ENCODE peak calls at places on chromosome 3, in nine cellular contexts. M is putamen; I is amniotic stem cell; O is iPS DF 6.9; E is stimulated activated CD8-positive, alpha-beta memory T cell treated with anti-CD3 and anti-CD28 coated beads, Interleukin-15, amount 100 ng/mL, for 1 hour; Y is omental fat pad; K is iPS DF 19.7; A is NCI-H774; U is sigmoid colon. B is an unnamed sample.
A peak's percentile ranks its signal among the peaks of the same experiment; 100 is the strongest.

GRCh38 chr3:133815386-133815785 is 9.8 kb downstream of the SRPRB start:
- DNase-seq in I (no peak), K (no peak), E (no peak), A (no peak), Y (no peak), O (no peak), M (no peak), U (no peak), B (peak; percentile 3)

GRCh38 chr3:177589921-177590336 is 392.6 kb upstream of the TBL1XR1 start:
- DNase-seq in I (no peak), A (peak; percentile 50), O (no peak), E (no peak), Y (no peak), K (no peak), U (no peak), M (no peak), B (no peak)

GRCh38 chr3:123397921-123398785 is 50.7 kb downstream of the ADCY5 start:
- DNase-seq in K (no peak), I (no peak), U (no peak), A (no peak), M (no peak), E (no peak), Y (no peak), O (no peak), B (no peak)

GRCh38 chr3:80060664-80061063 is 292.9 kb upstream of the ROBO1 start:
- DNase-seq in A (no peak), K (no peak), Y (no peak), U (no peak), M (no peak), E (no peak), O (no peak), I (no peak), B (no peak)

GRCh38 chr3:59970384-59970783 is 920.6 kb upstream of the CFAP20DC start:
- DNase-seq in I (no peak), Y (no peak), U (no peak), M (no peak), K (no peak), E (no peak), A (no peak), O (no peak), B (no peak)

GRCh38 chr3:122350814-122351418 is 25.9 kb downstream of the CSTA start:
- DNase-seq in O (no peak), K (no peak), U (no peak), Y (no peak), A (no peak), E (no peak), M (no peak), I (no peak), B (no peak)

GRCh38 chr3:14890470-14890869 is 56.9 kb upstream of the NR2C2 start:
- DNase-seq in Y (no peak), O (no peak), U (no peak), K (no peak), M (no peak), E (no peak), A (no peak), I (no peak), B (no peak)

GRCh38 chr3:145015243-145015642 is 1043.6 kb downstream of the DIPK2A start:
- DNase-seq in K (no peak), M (no peak), A (no peak), O (no peak), E (no peak), U (no peak), Y (no peak), I (no peak), B (no peak)

GRCh38 chr3:158279584-158279983 is 169.7 kb downstream of the RSRC1 start:
- DNase-seq in A (no peak), E (no peak), K (no peak), U (no peak), M (no peak), I (no peak), Y (no peak), O (no peak), B (no peak)

GRCh38 chr3:137770821-137771399 is 6.8 kb downstream of the SOX14 start:
- DNase-seq in K (no peak), U (no peak), A (no peak), E (no peak), I (no peak), O (no peak), M (no peak), Y (no peak), B (no peak)

GRCh38 chr3:181417748-181418147 is 294.0 kb upstream of the SOX2 start:
- DNase-seq in O (no peak), E (no peak), K (no peak), U (no peak), M (peak; percentile 37), I (no peak), Y (no peak), A (peak; percentile 10), B (peak; percentile 27)

GRCh38 chr3:151301787-151302186 is 14.8 kb downstream of the GPR87 start:
- DNase-seq in E (no peak), K (no peak), I (no peak), A (no peak), M (no peak), Y (no peak), O (no peak), U (no peak), B (no peak)

GRCh38 chr3:23735062-23735461 is 70.7 kb upstream of the UBE2E1 start:
- DNase-seq in M (no peak), I (no peak), A (no peak), U (no peak), K (no peak), O (no peak), Y (no peak), E (no peak), B (no peak)

GRCh38 chr3:71312461-71312860 is 271.1 kb downstream of the FOXP1 start:
- DNase-seq in Y (no peak), M (no peak), E (no peak), O (no peak), U (no peak), A (no peak), I (no peak), K (no peak), B (no peak)

GRCh38 chr3:14324224-14324944 is 78.0 kb upstream of the SLC6A6 start:
- DNase-seq in O (no peak), E (no peak), A (no peak), I (no peak), Y (no peak), K (no peak), M (no peak), U (no peak), B (no peak)

GRCh38 chr3:14876942-14877341 is 58.2 kb downstream of the FGD5 start:
- DNase-seq in Y (no peak), I (no peak), K (no peak), O (no peak), M (no peak), E (no peak), A (no peak), U (peak; percentile 64), B (no peak)

GRCh38 chr3:46561951-46562350 is 4.2 kb downstream of the LRRC2 start:
- DNase-seq in U (no peak), Y (no peak), A (no peak), M (no peak), I (no peak), O (no peak), K (no peak), E (no peak), B (no peak)

GRCh38 chr3:100993309-100993708 is at the start of gene ABI3BP:
- DNase-seq in A (peak; percentile 16), E (no peak), O (no peak), I (peak; percentile 83), Y (peak; percentile 55), U (peak; percentile 93), K (no peak), M (no peak), B (peak; percentile 59)

GRCh38 chr3:111539351-111540331 is 2.4 kb upstream of the CD96 start:
- DNase-seq in Y (no peak), U (no peak), M (peak; percentile 44), A (peak; percentile 15), K (no peak), E (peak; percentile 52), I (peak; percentile 34), O (peak; percentile 50), B (peak; percentile 90)

GRCh38 chr3:27914199-27914598 is 192.1 kb upstream of the EOMES start:
- DNase-seq in I (no peak), Y (no peak), E (no peak), K (peak; percentile 23), A (no peak), U (no peak), M (no peak), O (peak; percentile 22), B (no peak)

GRCh38 chr3:178095522-178095921 is 440.7 kb upstream of the KCNMB2 start:
- DNase-seq in Y (no peak), E (no peak), I (no peak), M (no peak), K (no peak), A (no peak), O (no peak), U (no peak), B (no peak)

GRCh38 chr3:194107126-194107525 is 28.8 kb upstream of the HES1 start:
- DNase-seq in I (no peak), M (no peak), Y (no peak), U (no peak), E (no peak), O (no peak), K (no peak), A (no peak), B (no peak)

GRCh38 chr3:73623316-73623715 is 1.4 kb downstream of the PDZRN3 start:
- DNase-seq in M (no peak), O (no peak), E (no peak), Y (no peak), K (no peak), I (no peak), U (no peak), A (no peak), B (no peak)

GRCh38 chr3:98232489-98232888 is 31.6 kb upstream of the OR5H6 start:
- DNase-seq in K (no peak), O (no peak), A (no peak), E (no peak), U (no peak), Y (no peak), I (no peak), M (no peak), B (no peak)

GRCh38 chr3:172174396-172175253 is 135.2 kb downstream of the FNDC3B start:
- DNase-seq in Y (no peak), M (no peak), I (no peak), U (no peak), K (no peak), E (no peak), A (no peak), O (no peak), B (no peak)

GRCh38 chr3:195803309-195803908 is 8.3 kb downstream of the MUC4 start:
- DNase-seq in O (no peak), K (no peak), M (no peak), A (no peak), U (peak; percentile 84), Y (no peak), I (no peak), E (no peak), B (no peak)

GRCh38 chr3:55330355-55330754 is 156.8 kb downstream of the WNT5A start:
- DNase-seq in Y (no peak), A (peak; percentile 41), U (no peak), M (no peak), E (no peak), K (no peak), O (no peak), I (peak; percentile 89), B (no peak)

GRCh38 chr3:39639344-39640236 is 169.8 kb upstream of the MYRIP start:
- DNase-seq in O (no peak), M (no peak), A (no peak), K (peak; percentile 15), Y (no peak), I (peak; percentile 94), E (no peak), U (no peak), B (peak; percentile 16)

GRCh38 chr3:178129109-178129508 is 407.1 kb upstream of the KCNMB2 start:
- DNase-seq in U (no peak), M (no peak), A (no peak), K (no peak), O (no peak), E (no peak), Y (no peak), I (no peak), B (no peak)

GRCh38 chr3:43951813-43952212 is 261.1 kb downstream of the ABHD5 start:
- DNase-seq in E (no peak), O (no peak), M (no peak), Y (no peak), K (no peak), I (no peak), A (no peak), U (no peak), B (no peak)

GRCh38 chr3:114904633-114905032 is 242.5 kb downstream of the ZBTB20 start:
- DNase-seq in Y (no peak), I (no peak), A (no peak), K (no peak), E (no peak), U (no peak), O (no peak), M (no peak), B (no peak)

B was measured in head of caudate nucleus.